ENCODE peak calls at places on chromosomes 6 and 20, in five cellular contexts. O is CD8-positive, alpha-beta memory T cell; T is CD8-positive, alpha-beta T cell; S is uterus; I is ascending aorta. M is an unnamed sample.

GRCh38 chr6:44064089-44064947 is 62.9 kb downstream of the MRPL14 start:
- DNase-seq in O (no peak), T (no peak), S (peak; percentile 70), I (peak; percentile 81), M (no peak)

GRCh38 chr6:168756009-168756634 is 315.1 kb downstream of the SMOC2 start:
- DNase-seq in O (no peak), T (no peak), S (no peak), I (no peak), M (no peak)

GRCh38 chr6:155580904-155581303 is 125.3 kb upstream of the NOX3 start:
- DNase-seq in O (no peak), T (no peak), S (no peak), I (no peak), M (no peak)

GRCh38 chr6:116221067-116221466 is 32.8 kb downstream of the TSPYL4 start:
- DNase-seq in O (no peak), T (no peak), S (no peak), I (no peak), M (no peak)

GRCh38 chr6:116536216-116536621 is 9.3 kb downstream of the TRAPPC3L start:
- DNase-seq in O (no peak), T (peak; percentile 25), S (no peak), I (no peak), M (peak; percentile 22)

GRCh38 chr6:33417127-33417902 is 592 bp downstream of the CUTA start:
- DNase-seq in O (no peak), T (peak; percentile 33), S (no peak), I (no peak), M (no peak)

GRCh38 chr20:5557123-5557522 is 193.1 kb upstream of the SHLD1 start:
- DNase-seq in O (peak; percentile 52), T (peak; percentile 50), S (no peak), I (no peak), M (no peak)

GRCh38 chr6:121522265-121522664 is 86.8 kb downstream of the GJA1 start:
- DNase-seq in O (no peak), T (no peak), S (no peak), I (no peak), M (no peak)

GRCh38 chr20:24872291-24873014 is 76.6 kb upstream of the CST7 start:
- DNase-seq in O (no peak), T (no peak), S (no peak), I (no peak), M (peak; percentile 62)

GRCh38 chr6:170184324-170184723 is 106.6 kb downstream of the DLL1 start:
- DNase-seq in O (peak; percentile 24), T (no peak), S (no peak), I (no peak), M (no peak)

GRCh38 chr6:38806833-38807232 is 91.7 kb downstream of the DNAH8 start:
- DNase-seq in O (no peak), T (no peak), S (no peak), I (no peak), M (no peak)

DNA sequence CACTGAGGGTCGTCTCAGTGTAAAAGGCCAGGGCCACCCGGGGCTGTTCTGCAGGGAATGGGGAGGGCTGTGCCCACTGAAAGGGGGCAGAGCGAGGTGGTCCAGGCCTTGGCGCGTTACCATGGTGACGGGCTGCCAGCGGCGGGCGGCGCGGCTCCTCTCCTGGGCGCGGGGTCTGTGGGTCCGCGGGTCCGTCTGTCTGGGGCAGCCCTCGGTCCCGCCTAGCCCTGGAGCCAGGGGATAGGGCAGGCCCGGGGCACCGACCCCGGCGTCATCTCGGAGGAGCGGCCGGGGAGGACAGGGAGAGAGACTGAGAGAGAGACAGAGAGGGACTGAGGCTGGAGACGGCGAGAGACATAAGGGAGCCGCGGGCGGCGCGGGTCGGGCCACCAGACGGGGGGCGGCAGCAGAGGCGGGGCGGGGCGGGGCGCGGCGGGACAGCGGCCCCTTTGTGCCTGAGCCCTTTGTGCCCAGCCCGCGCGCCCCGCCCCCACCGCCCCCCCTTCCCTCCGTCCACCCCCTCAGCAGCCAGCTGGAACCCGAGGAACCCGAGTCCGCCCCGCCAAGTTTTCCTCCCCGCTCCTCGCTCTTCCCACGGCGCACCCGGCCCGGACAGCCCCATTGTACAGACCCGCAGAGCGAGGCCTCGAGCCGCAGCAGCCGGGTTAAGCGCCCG is at the start of gene KIAA1755:
- DNase-seq in O (no peak), T (no peak), S (peak; percentile 59), I (no peak), M (no peak)
- H3K4me3 ChIP-seq in O (no peak within 1 kb of the TSS), T (no peak within 1 kb of the TSS), S (peak within 1 kb of the TSS; percentile 49), I (peak within 1 kb of the TSS; percentile 49), M (no peak within 1 kb of the TSS)

DNA sequence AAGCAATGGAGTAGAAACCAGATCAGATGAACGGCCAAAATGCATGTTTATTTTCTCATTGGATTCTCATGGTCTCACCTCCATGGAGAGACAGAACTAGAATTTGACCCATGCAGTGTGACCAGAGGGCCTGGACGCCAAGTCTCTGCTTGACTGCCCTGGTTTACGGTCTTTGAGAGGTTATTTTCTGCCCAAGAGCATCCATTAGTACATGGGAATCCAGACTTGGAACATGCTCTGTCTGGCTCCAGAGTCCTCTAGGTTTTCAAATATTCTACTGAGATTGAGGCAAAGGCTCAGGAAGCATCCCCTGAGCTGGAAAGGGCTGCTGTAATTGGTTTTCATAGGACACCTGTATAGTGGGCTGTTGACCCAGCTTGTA is 45.4 kb upstream of the UST start:
- DNase-seq in O (no peak), T (no peak), S (no peak), I (no peak), M (no peak)
- H3K4me3 ChIP-seq in O (peak overlapping the region; percentile 61), T (peak overlapping the region; percentile 36), S (peak overlapping the region; percentile 37), I (peak overlapping the region; percentile 40), M (no peak overlapping the region)

GRCh38 chr20:63534831-63535651 is 2.1 kb downstream of the PTK6 start:
- DNase-seq in O (peak; percentile 54), T (no peak), S (peak; percentile 16), I (no peak), M (peak; percentile 32)
- H3K4me3 ChIP-seq in O (no peak overlapping the region), T (no peak overlapping the region), S (no peak overlapping the region), I (no peak overlapping the region), M (no peak overlapping the region)

GRCh38 chr6:98824163-98824906 is 10.0 kb upstream of the POU3F2 start:
- DNase-seq in O (no peak), T (no peak), S (no peak), I (no peak), M (no peak)
- H3K4me3 ChIP-seq in O (no peak overlapping the region), T (no peak overlapping the region), S (no peak overlapping the region), I (peak overlapping the region; percentile 42), M (no peak overlapping the region)

DNA sequence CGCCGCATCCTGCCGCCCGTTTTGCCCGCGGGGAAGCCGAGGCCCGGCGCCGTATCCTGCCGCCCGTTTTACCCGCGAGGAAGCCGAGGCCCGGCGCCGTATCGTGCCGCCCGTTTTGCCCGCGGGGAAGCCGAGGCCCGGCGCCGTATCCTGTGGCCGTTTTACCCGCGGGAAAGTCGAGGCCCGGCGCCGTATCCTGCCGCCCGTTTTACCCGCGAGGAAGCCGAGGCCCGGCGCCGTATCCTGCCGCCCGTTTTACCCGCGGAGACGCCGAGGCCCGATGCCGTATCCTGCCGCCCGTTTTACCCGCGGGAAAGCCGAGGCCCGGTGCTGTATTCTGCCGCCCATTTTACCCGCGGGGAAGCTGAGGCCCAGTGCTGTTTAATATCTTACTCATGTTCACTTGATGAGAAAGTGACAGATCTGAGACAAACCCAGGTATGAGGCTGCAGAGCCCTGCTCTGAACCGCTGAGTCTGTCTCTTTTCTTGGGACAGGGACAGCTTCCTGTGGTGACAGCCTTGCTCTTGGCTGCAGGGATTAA is 129.4 kb downstream of the CDH26 start:
- DNase-seq in O (no peak), T (no peak), S (no peak), I (no peak), M (no peak)
- H3K4me3 ChIP-seq in O (no peak overlapping the region), T (no peak overlapping the region), S (no peak overlapping the region), I (no peak overlapping the region), M (no peak overlapping the region)

GRCh38 chr20:33112547-33113386 is 33.3 kb downstream of the BPIFB4 start:
- DNase-seq in O (no peak), T (no peak), S (no peak), I (no peak), M (no peak)

GRCh38 chr20:33113387-33113908 is 34.0 kb downstream of the BPIFB4 start:
- DNase-seq in O (no peak), T (no peak), S (no peak), I (no peak), M (no peak)

GRCh38 chr20:33108641-33109040 is 29.2 kb downstream of the BPIFB4 start:
- DNase-seq in O (no peak), T (no peak), S (no peak), I (no peak), M (no peak)

GRCh38 chr20:33111306-33111705 is 31.9 kb downstream of the BPIFB4 start:
- DNase-seq in O (no peak), T (no peak), S (no peak), I (no peak), M (no peak)

GRCh38 chr20:33110147-33110825 is 30.8 kb downstream of the BPIFB4 start:
- DNase-seq in O (no peak), T (no peak), S (no peak), I (no peak), M (no peak)
- H3K4me3 ChIP-seq in O (no peak overlapping the region), T (no peak overlapping the region), S (no peak overlapping the region), I (no peak overlapping the region), M (no peak overlapping the region)